ENCODE peak calls at places on chromosome 20, in five cellular contexts. O is endodermal cell; J is CD4-positive, CD25-positive, alpha-beta regulatory T cell; Z is tibial artery; Y is colonic mucosa. R is an unnamed sample.
A peak's percentile ranks its signal among the peaks of the same experiment; 100 is the strongest.

GRCh38 chr20:32636821-32637220 is 36.9 kb downstream of the C20orf203 start:
- DNase-seq in O (peak; percentile 47), J (no peak), Z (no peak), Y (no peak), R (no peak)

GRCh38 chr20:45685896-45686295 is 15.9 kb upstream of the WFDC11 start:
- DNase-seq in O (peak; percentile 76), J (no peak), Z (no peak), Y (no peak), R (no peak)

GRCh38 chr20:7981374-7981773 is 38.2 kb downstream of the TMX4 start:
- DNase-seq in O (no peak), J (no peak), Z (no peak), Y (no peak), R (no peak)

GRCh38 chr20:41668057-41668749 is 50.0 kb upstream of the CHD6 start:
- DNase-seq in O (no peak), J (no peak), Z (no peak), Y (no peak), R (no peak)

GRCh38 chr20:6231551-6231950 is 108.7 kb upstream of the FERMT1 start:
- DNase-seq in O (no peak), J (no peak), Z (no peak), Y (no peak), R (no peak)

GRCh38 chr20:23774081-23774480 is 23.3 kb upstream of the CST1 start:
- DNase-seq in O (peak; percentile 31), J (no peak), Z (no peak), Y (no peak), R (no peak)

GRCh38 chr20:57432874-57433491 is 41.8 kb downstream of the RBM38 start:
- DNase-seq in O (no peak), J (peak; percentile 73), Z (no peak), Y (peak; percentile 82), R (peak; percentile 85)

GRCh38 chr20:62832212-62832922 is 15.5 kb downstream of the COL9A3 start:
- DNase-seq in O (peak; percentile 88), J (no peak), Z (no peak), Y (peak; percentile 85), R (peak; percentile 74)

GRCh38 chr20:16608265-16608636 is 35.0 kb upstream of the KIF16B start:
- DNase-seq in O (no peak), J (no peak), Z (no peak), Y (peak; percentile 50), R (no peak)

GRCh38 chr20:51195990-51196389 is 173.1 kb upstream of the KCNG1 start:
- DNase-seq in O (peak; percentile 24), J (no peak), Z (no peak), Y (no peak), R (no peak)

GRCh38 chr20:37396520-37397075 is 50.7 kb downstream of the SRC start:
- DNase-seq in O (peak; percentile 95), J (no peak), Z (no peak), Y (no peak), R (no peak)

GRCh38 chr20:22836211-22836610 is 198.9 kb upstream of the SSTR4 start:
- DNase-seq in O (no peak), J (no peak), Z (no peak), Y (no peak), R (no peak)

GRCh38 chr20:36093025-36093803 is 61.3 kb upstream of the EPB41L1 start:
- DNase-seq in O (no peak), J (peak; percentile 29), Z (peak; percentile 71), Y (peak; percentile 73), R (peak; percentile 70)

DNA sequence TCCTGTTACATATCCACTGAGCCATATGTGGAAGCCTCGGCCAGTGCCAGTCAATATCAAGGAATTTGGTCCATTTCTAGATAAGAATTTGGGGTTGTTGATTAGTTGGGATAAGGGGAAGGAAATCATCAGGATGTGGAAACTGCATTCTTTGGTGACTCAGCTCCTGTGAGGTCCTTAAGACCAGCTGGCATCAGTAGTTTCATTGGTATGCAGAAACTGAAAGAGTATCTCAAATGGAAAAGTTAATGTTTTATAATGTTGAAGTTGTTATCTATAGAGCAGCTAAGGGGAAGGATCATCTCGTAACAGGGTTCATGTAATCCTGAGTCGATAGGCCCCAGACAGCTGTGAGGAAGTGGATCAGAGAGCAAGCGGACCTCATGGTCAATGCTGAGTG is 87.9 kb upstream of the PRND start:
- DNase-seq in O (no peak), J (no peak), Z (no peak), Y (no peak), R (no peak)
- H3K4me3 ChIP-seq in O (no peak overlapping the region), J (no peak overlapping the region), Z (no peak overlapping the region), Y (no peak overlapping the region), R (no peak overlapping the region)

DNA sequence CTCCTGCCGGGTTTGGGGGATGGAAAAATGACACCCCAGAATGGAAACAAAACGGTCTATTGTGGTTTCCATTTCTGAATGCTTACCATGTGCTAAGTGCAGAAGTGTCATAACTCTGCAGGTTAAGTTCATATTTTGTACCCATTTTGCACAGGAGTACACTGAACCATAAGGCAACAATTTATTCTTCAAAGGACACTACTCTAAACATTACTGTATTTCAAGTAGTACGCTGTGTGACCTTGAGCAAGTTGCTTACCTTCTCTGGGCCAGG is 9.8 kb upstream of the ID1 start:
- DNase-seq in O (no peak), J (no peak), Z (no peak), Y (no peak), R (no peak)
- H3K4me3 ChIP-seq in O (no peak overlapping the region), J (no peak overlapping the region), Z (no peak overlapping the region), Y (no peak overlapping the region), R (no peak overlapping the region)

GRCh38 chr20:58652606-58653303 is 1.7 kb downstream of the STX16 start:
- DNase-seq in O (no peak), J (peak; percentile 33), Z (no peak), Y (no peak), R (no peak)

GRCh38 chr20:58655328-58656094 is 4.4 kb downstream of the STX16 start:
- DNase-seq in O (no peak), J (no peak), Z (no peak), Y (no peak), R (no peak)

GRCh38 chr20:58659841-58660240 is 8.8 kb downstream of the STX16 start:
- DNase-seq in O (peak; percentile 73), J (no peak), Z (no peak), Y (no peak), R (no peak)

GRCh38 chr20:58660855-58661254 is 9.8 kb downstream of the STX16 start:
- DNase-seq in O (no peak), J (no peak), Z (no peak), Y (no peak), R (no peak)

DNA sequence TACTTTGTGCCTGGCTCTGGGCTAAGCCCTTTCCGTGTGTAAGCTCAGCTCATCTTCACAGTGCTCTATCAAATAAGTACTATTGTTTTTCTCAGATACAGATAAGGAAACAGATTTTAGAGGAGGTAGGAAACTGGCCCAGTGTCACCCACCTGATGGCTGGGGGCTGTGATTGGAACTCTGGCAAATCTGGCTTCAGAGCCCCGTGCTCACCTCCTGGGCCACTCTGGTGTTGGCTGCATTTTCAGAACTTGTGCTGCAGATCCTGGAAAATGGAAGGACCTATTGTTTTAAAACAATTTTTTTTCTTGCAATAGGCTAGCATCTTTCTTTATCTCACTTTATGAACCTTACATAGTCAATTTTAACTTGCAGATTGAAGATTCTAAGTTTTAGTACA is 5.7 kb downstream of the STX16 start:
- DNase-seq in O (peak; percentile 50), J (no peak), Z (no peak), Y (no peak), R (no peak)
- H3K4me3 ChIP-seq in O (peak overlapping the region; percentile 97), J (peak overlapping the region; percentile 90), Z (no peak overlapping the region), Y (no peak overlapping the region), R (no peak overlapping the region)

DNA sequence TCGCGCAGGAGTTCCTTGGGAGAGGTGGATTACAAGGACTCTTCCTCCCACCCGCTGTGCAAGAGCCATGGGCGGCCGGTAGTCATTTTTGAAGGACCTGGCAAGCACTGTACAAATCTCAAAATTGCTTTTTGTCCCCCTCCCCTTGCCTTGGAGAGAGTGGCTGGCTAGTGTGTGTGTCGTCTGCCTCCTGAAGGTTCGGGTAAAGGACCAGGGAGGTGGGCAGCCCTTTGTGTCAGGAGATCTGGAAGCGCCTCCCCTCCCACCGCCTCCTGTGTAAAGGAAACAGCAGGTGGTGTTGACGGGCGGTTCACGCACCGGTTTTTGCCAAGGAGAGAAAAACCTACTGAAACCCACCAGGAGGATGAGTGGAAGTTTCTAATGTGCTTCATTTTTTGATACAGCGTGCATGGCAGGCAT is 1.2 kb downstream of the ENTPD6 start:
- DNase-seq in O (peak; percentile 70), J (peak; percentile 10), Z (no peak), Y (peak; percentile 60), R (no peak)
- H3K4me3 ChIP-seq in O (peak overlapping the region; percentile 95), J (peak overlapping the region; percentile 71), Z (peak overlapping the region; percentile 79), Y (peak overlapping the region; percentile 83), R (peak overlapping the region; percentile 82)

DNA sequence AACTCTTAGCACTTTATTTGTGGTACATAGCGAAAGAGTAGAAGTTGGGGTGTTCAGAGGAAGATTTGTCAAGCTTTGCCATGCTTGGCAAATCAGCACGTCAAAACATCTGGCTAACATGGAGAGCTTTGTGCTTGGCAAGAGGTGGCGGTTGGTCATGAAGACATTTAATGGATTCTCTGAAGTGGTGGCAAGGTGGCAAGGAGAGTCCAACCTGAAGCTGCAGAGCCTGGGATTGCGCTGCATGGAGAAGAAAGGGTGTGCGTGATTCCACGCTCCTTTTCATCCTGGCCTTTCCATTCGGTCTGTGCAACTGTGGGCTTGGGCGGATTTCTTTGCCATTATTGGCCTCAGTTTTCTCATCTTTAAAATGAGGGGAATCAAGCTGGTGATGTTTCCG is 3.1 kb downstream of the PYGB start:
- DNase-seq in O (peak; percentile 19), J (no peak), Z (no peak), Y (peak; percentile 18), R (no peak)
- H3K4me3 ChIP-seq in O (no peak overlapping the region), J (no peak overlapping the region), Z (peak overlapping the region; percentile 92), Y (no peak overlapping the region), R (peak overlapping the region; percentile 87)

GRCh38 chr20:48026981-48027592 is 241.8 kb upstream of the SULF2 start:
- DNase-seq in O (peak; percentile 61), J (no peak), Z (no peak), Y (no peak), R (no peak)
- H3K4me3 ChIP-seq in O (no peak overlapping the region), J (no peak overlapping the region), Z (no peak overlapping the region), Y (no peak overlapping the region), R (no peak overlapping the region)

GRCh38 chr20:49281913-49282467 is 4.1 kb upstream of the ZNFX1 start:
- DNase-seq in O (peak; percentile 51), J (no peak), Z (no peak), Y (no peak), R (no peak)

GRCh38 chr20:49278817-49279676 is 1.2 kb upstream of the ZNFX1 start:
- DNase-seq in O (peak; percentile 46), J (no peak), Z (no peak), Y (peak; percentile 24), R (no peak)

GRCh38 chr20:49281059-49281912 is 3.4 kb upstream of the ZNFX1 start:
- DNase-seq in O (peak; percentile 84), J (no peak), Z (no peak), Y (peak; percentile 44), R (no peak)

GRCh38 chr20:49279677-49280462 is 2.0 kb upstream of the ZNFX1 start:
- DNase-seq in O (no peak), J (no peak), Z (no peak), Y (no peak), R (no peak)

GRCh38 chr20:49280463-49281058 is 2.7 kb upstream of the ZNFX1 start:
- DNase-seq in O (no peak), J (no peak), Z (no peak), Y (no peak), R (no peak)
- H3K4me3 ChIP-seq in O (peak overlapping the region; percentile 98), J (peak overlapping the region; percentile 93), Z (peak overlapping the region; percentile 82), Y (no peak overlapping the region), R (no peak overlapping the region)

DNA sequence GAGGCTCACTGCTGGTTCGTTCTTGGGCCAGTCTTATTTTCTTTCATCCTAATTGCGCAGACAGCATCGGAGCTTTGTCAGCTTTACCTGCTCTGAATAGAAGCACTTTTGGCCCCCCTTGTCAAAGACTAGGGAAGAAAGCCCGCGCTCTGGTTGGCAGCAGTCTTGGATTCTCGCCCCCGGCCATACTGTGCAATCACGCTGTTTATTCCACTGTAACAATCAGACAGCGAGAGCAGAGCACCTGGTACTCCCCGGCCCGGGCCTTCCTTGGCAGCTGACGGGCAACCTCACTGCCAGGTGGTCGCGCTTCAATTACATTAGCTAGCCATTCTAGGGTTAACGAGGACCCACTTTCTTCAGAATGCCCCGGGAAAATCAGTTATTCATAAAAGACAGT is 72.6 kb downstream of the INSM1 start:
- DNase-seq in O (no peak), J (no peak), Z (no peak), Y (peak; percentile 24), R (no peak)
- H3K4me3 ChIP-seq in O (no peak overlapping the region), J (no peak overlapping the region), Z (no peak overlapping the region), Y (no peak overlapping the region), R (no peak overlapping the region)